ENCODE peak calls at places on chromosomes 5 and 9, in five cellular contexts. One of them, this sample, is unnamed.

GRCh38 chr9:127991017-127991756 is 10.4 kb upstream of the EEIG1 start:
- DNase-seq in H1: no peak
- DNase-seq in neuronal stem cell: no peak
- DNase-seq in PC-3: peak
- DNase-seq in neural progenitor cell: no peak
- DNase-seq in this sample: no peak

GRCh38 chr9:93223241-93224180 is 39.6 kb downstream of the WNK2 start:
- DNase-seq in neuronal stem cell: no peak
- DNase-seq in neural progenitor cell: no peak
- DNase-seq in PC-3: peak
- DNase-seq in H1: no peak
- DNase-seq in this sample: peak

GRCh38 chr5:1347571-1347970 is 2.7 kb upstream of the CLPTM1L start:
- DNase-seq in neuronal stem cell: no peak
- DNase-seq in H1: no peak
- DNase-seq in PC-3: no peak
- DNase-seq in neural progenitor cell: no peak
- DNase-seq in this sample: no peak

GRCh38 chr5:140075371-140075770 is 32.3 kb upstream of the NRG2 start:
- DNase-seq in neuronal stem cell: no peak
- DNase-seq in H1: no peak
- DNase-seq in PC-3: peak
- DNase-seq in neural progenitor cell: no peak
- DNase-seq in this sample: no peak

GRCh38 chr5:169717298-169717697 is 80.2 kb downstream of the DOCK2 start:
- DNase-seq in PC-3: peak
- DNase-seq in neural progenitor cell: no peak
- DNase-seq in H1: no peak
- DNase-seq in neuronal stem cell: no peak
- DNase-seq in this sample: no peak

GRCh38 chr9:100670719-100671118 is 92.8 kb downstream of the CAVIN4 start:
- DNase-seq in H1: no peak
- DNase-seq in neuronal stem cell: no peak
- DNase-seq in neural progenitor cell: no peak
- DNase-seq in PC-3: no peak
- DNase-seq in this sample: no peak

GRCh38 chr5:28896949-28897348 is 1858.6 kb upstream of the CDH9 start:
- DNase-seq in PC-3: peak
- DNase-seq in H1: no peak
- DNase-seq in neural progenitor cell: no peak
- DNase-seq in neuronal stem cell: no peak
- DNase-seq in this sample: no peak

GRCh38 chr5:56003633-56004032 is 8.9 kb upstream of the IL6ST start:
- DNase-seq in neuronal stem cell: no peak
- DNase-seq in neural progenitor cell: no peak
- DNase-seq in PC-3: no peak
- DNase-seq in H1: no peak
- DNase-seq in this sample: no peak

GRCh38 chr5:74625742-74626241 is 14.7 kb downstream of the ENC1 start:
- DNase-seq in neural progenitor cell: no peak
- DNase-seq in H1: no peak
- DNase-seq in PC-3: no peak
- DNase-seq in neuronal stem cell: no peak
- DNase-seq in this sample: no peak

GRCh38 chr5:154683101-154683757 is 71.9 kb upstream of the LARP1 start:
- DNase-seq in PC-3: no peak
- DNase-seq in neuronal stem cell: no peak
- DNase-seq in H1: no peak
- DNase-seq in neural progenitor cell: no peak
- DNase-seq in this sample: no peak

GRCh38 chr9:97510797-97511761 is 9.6 kb downstream of the TMOD1 start:
- DNase-seq in PC-3: peak
- DNase-seq in H1: no peak
- DNase-seq in neural progenitor cell: no peak
- DNase-seq in neuronal stem cell: no peak
- DNase-seq in this sample: no peak

GRCh38 chr9:90562229-90562628 is 80.4 kb downstream of the DIRAS2 start:
- DNase-seq in neuronal stem cell: no peak
- DNase-seq in PC-3: no peak
- DNase-seq in neural progenitor cell: no peak
- DNase-seq in H1: no peak
- DNase-seq in this sample: no peak

GRCh38 chr9:75229605-75230332 is 141.5 kb downstream of the OSTF1 start:
- DNase-seq in neuronal stem cell: no peak
- DNase-seq in neural progenitor cell: no peak
- DNase-seq in PC-3: peak
- DNase-seq in H1: no peak
- DNase-seq in this sample: peak

GRCh38 chr5:93062548-93062947 is 518.5 kb downstream of the NR2F1-AS1 start:
- DNase-seq in PC-3: peak
- DNase-seq in neural progenitor cell: no peak
- DNase-seq in neuronal stem cell: no peak
- DNase-seq in H1: no peak
- DNase-seq in this sample: no peak

GRCh38 chr5:112475747-112476435 is 56.8 kb upstream of the EPB41L4A start:
- DNase-seq in neuronal stem cell: no peak
- DNase-seq in PC-3: peak
- DNase-seq in H1: no peak
- DNase-seq in neural progenitor cell: no peak
- DNase-seq in this sample: no peak

GRCh38 chr5:3060283-3060682 is 308.8 kb upstream of the IRX2 start:
- DNase-seq in neural progenitor cell: no peak
- DNase-seq in H1: no peak
- DNase-seq in neuronal stem cell: no peak
- DNase-seq in PC-3: no peak
- DNase-seq in this sample: no peak

GRCh38 chr9:26158631-26159150 is 480.4 kb upstream of the TUSC1 start:
- DNase-seq in neural progenitor cell: no peak
- DNase-seq in H1: no peak
- DNase-seq in neuronal stem cell: no peak
- DNase-seq in PC-3: no peak
- DNase-seq in this sample: no peak

GRCh38 chr9:127915801-127916664 is 808 bp downstream of the ST6GALNAC4 start:
- DNase-seq in neuronal stem cell: no peak
- DNase-seq in neural progenitor cell: no peak
- DNase-seq in PC-3: no peak
- DNase-seq in H1: no peak
- DNase-seq in this sample: no peak

GRCh38 chr5:150642991-150643710 is 2.7 kb downstream of the SYNPO start:
- DNase-seq in neuronal stem cell: no peak
- DNase-seq in neural progenitor cell: peak
- DNase-seq in H1: no peak
- DNase-seq in PC-3: no peak
- DNase-seq in this sample: no peak

GRCh38 chr9:69785757-69786156 is 25.9 kb upstream of the PTAR1 start:
- DNase-seq in neuronal stem cell: no peak
- DNase-seq in PC-3: peak
- DNase-seq in neural progenitor cell: peak
- DNase-seq in H1: no peak
- DNase-seq in this sample: no peak

GRCh38 chr5:170491479-170491878 is 12.3 kb upstream of the KCNIP1 start:
- DNase-seq in H1: no peak
- DNase-seq in PC-3: peak
- DNase-seq in neural progenitor cell: no peak
- DNase-seq in neuronal stem cell: no peak
- DNase-seq in this sample: no peak

DNA sequence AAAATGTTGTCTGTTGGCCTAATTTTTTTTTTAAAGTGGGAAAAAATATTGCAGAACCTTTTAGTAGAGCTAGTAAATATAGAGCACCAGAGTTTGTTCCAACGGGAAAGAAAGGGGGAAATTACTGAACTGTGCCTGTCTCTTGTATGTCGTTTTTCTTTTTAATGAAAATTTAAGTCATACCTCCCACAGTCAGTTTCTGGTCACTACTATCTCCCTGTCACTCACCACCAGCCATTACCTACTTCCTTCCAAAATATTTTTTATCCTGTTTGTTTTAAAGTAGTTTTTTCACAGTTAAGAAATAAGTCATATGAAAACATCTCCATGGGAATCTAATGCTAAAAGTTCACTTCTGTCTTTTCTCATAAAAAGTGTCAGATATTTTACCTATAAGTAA is 21.3 kb downstream of the GPR151 start:
- DNase-seq in PC-3: no peak
- DNase-seq in H1: no peak
- DNase-seq in neural progenitor cell: no peak
- DNase-seq in neuronal stem cell: no peak
- DNase-seq in this sample: no peak
- H3K9ac ChIP-seq in PC-3: no peak
- H3K9ac ChIP-seq in H1: no peak
- H3K9ac ChIP-seq in neural progenitor cell: no peak
- H3K9ac ChIP-seq in neuronal stem cell: no peak
- H3K9ac ChIP-seq in this sample: no peak

GRCh38 chr9:91771027-91771426 is 179.0 kb downstream of the ROR2 start:
- DNase-seq in H1: no peak
- DNase-seq in PC-3: peak
- DNase-seq in neuronal stem cell: no peak
- DNase-seq in neural progenitor cell: peak
- DNase-seq in this sample: no peak

GRCh38 chr9:91766301-91766700 is 183.7 kb downstream of the ROR2 start:
- DNase-seq in PC-3: no peak
- DNase-seq in neuronal stem cell: no peak
- DNase-seq in neural progenitor cell: no peak
- DNase-seq in H1: no peak
- DNase-seq in this sample: no peak

GRCh38 chr9:91768977-91769916 is 180.8 kb downstream of the ROR2 start:
- DNase-seq in H1: no peak
- DNase-seq in PC-3: no peak
- DNase-seq in neural progenitor cell: no peak
- DNase-seq in neuronal stem cell: no peak
- DNase-seq in this sample: no peak

GRCh38 chr9:91770229-91770628 is 179.8 kb downstream of the ROR2 start:
- DNase-seq in neural progenitor cell: no peak
- DNase-seq in H1: no peak
- DNase-seq in neuronal stem cell: no peak
- DNase-seq in PC-3: no peak
- DNase-seq in this sample: no peak

DNA sequence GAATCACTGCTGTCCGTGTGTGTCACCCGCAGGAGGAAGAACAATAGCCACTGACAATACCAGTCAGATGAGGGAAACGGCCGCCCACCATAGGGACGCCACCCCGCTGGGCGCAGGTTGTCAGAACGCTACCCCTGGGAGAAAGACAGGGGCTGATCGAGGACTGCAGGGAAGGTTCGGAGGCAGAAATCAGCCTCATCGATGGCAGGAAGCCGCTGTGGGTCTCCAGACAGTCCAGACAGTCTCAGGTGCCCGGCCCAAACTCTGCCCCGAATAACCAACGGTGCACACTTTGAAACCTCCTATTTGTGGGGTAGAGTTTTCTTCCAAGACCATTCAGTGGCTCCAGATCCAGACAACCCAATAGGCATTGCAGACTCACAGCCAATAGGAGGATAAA is 181.5 kb downstream of the ROR2 start:
- DNase-seq in neuronal stem cell: no peak
- DNase-seq in neural progenitor cell: no peak
- DNase-seq in PC-3: no peak
- DNase-seq in H1: no peak
- DNase-seq in this sample: no peak
- H3K9ac ChIP-seq in neuronal stem cell: no peak
- H3K9ac ChIP-seq in neural progenitor cell: no peak
- H3K9ac ChIP-seq in PC-3: no peak
- H3K9ac ChIP-seq in H1: no peak
- H3K9ac ChIP-seq in this sample: no peak

GRCh38 chr5:10599113-10599512 is 35.2 kb downstream of the ANKRD33B start:
- DNase-seq in H1: no peak
- DNase-seq in neural progenitor cell: no peak
- DNase-seq in PC-3: no peak
- DNase-seq in neuronal stem cell: no peak
- DNase-seq in this sample: no peak

GRCh38 chr5:10602031-10602806 is 38.3 kb downstream of the ANKRD33B start:
- DNase-seq in neuronal stem cell: no peak
- DNase-seq in H1: no peak
- DNase-seq in PC-3: no peak
- DNase-seq in neural progenitor cell: no peak
- DNase-seq in this sample: no peak

GRCh38 chr5:10599828-10600227 is 36.0 kb downstream of the ANKRD33B start:
- DNase-seq in neuronal stem cell: no peak
- DNase-seq in PC-3: peak
- DNase-seq in neural progenitor cell: no peak
- DNase-seq in H1: no peak
- DNase-seq in this sample: no peak

GRCh38 chr5:10601246-10602030 is 37.6 kb downstream of the ANKRD33B start:
- DNase-seq in H1: no peak
- DNase-seq in neural progenitor cell: no peak
- DNase-seq in PC-3: peak
- DNase-seq in neuronal stem cell: no peak
- DNase-seq in this sample: peak

DNA sequence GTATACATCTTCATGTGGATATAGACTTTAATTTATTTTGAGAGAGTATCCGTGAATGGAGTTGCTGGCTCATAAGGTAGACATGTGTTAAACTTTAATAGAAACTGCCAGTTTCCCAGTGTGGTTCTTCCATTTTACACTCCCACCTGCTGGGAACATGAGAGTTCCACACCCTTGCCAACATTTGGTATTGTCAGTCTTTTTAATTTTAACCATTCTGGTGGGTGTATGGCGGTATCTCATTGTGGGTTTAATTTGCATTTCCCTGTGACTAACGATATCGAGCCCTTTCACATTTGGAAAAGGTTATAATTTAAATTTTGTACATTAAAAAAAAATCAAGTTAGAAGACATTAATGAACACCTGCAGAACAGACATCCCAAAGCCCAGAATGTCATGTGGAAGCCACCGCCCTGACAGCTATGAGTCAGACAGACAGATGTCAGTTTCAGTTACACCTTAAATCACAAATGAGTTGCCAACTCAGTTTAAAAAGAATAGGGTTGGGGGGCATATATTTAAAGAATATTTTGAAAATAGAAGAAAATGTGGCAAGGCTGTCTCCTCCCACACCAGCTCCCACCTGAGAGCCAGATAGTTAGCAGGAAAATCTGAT is 36.9 kb downstream of the ANKRD33B start:
- DNase-seq in neuronal stem cell: no peak
- DNase-seq in PC-3: peak
- DNase-seq in neural progenitor cell: no peak
- DNase-seq in H1: no peak
- DNase-seq in this sample: no peak
- H3K9ac ChIP-seq in neuronal stem cell: no peak
- H3K9ac ChIP-seq in PC-3: peak
- H3K9ac ChIP-seq in neural progenitor cell: no peak
- H3K9ac ChIP-seq in H1: no peak
- H3K9ac ChIP-seq in this sample: peak

DNA sequence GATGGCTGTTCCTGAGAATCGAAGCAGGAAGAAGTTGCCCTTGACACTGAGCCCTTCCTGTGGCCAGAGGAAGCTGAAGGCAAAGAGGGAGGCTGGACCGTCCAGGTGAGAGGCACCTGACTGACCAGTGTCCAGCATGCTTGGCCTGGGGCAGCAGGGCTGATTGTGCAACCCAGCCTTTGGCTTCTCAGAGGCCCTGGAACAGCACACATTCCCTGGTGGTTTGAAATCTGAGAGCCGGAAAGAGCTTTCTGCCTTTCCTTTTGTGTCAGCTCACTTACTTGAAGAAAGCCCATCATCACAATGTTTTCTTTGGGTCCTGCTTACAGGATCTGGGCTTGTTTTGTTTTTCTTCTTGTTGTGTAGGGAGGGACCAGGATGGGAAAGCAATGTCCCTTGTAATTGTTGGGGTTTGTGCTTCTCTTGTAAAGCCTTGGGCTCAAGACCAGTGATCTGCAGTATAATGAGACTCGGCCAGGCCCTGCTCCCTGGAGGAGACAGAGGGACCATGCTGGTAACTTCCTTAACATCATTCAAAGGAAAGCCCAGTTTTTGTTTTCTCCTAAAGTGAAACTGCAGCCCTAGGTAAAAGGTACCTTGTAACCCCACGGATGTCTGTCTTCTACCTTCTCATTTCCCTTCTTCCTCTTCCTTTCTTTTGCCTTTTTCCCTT is 213.7 kb downstream of the NXNL2 start:
- DNase-seq in neuronal stem cell: no peak
- DNase-seq in PC-3: no peak
- DNase-seq in H1: no peak
- DNase-seq in neural progenitor cell: peak
- DNase-seq in this sample: no peak
- H3K9ac ChIP-seq in neuronal stem cell: no peak
- H3K9ac ChIP-seq in PC-3: no peak
- H3K9ac ChIP-seq in H1: no peak
- H3K9ac ChIP-seq in neural progenitor cell: no peak
- H3K9ac ChIP-seq in this sample: no peak

This sample was measured in HCT116.